ENCODE peak calls at places on chromosome 16, in eight cellular contexts. X is lower lobe of right lung, M is OCI-LY7, W is vagina, T is AG04450, K is GM12865, Z is lower leg skin, I is fibroblast of lung. J is an unnamed sample.

GRCh38 chr16:28291651-28292626 is at the start of gene SBK1:
- DNase-seq in Z (no peak), T (no peak), I (peak; percentile 64), W (no peak), M (peak; percentile 90), X (peak; percentile 81), K (peak; percentile 83), J (peak; percentile 68)

GRCh38 chr16:4116328-4117249 is at the start of gene ADCY9:
- DNase-seq in Z (peak; percentile 93), M (peak; percentile 77), W (no peak), K (peak; percentile 75), I (peak; percentile 84), X (peak; percentile 86), T (no peak), J (peak; percentile 72)

GRCh38 chr16:6689643-6690042 is 643.0 kb upstream of the RBFOX1 start:
- DNase-seq in I (no peak), Z (no peak), M (no peak), K (no peak), W (no peak), T (no peak), X (no peak), J (no peak)

GRCh38 chr16:16890964-16891363 is 512.0 kb downstream of the NPIPA7 start:
- DNase-seq in Z (no peak), T (no peak), K (peak; percentile 10), I (no peak), X (no peak), M (peak; percentile 1), W (no peak), J (no peak)

GRCh38 chr16:79536958-79537357 is 63.6 kb downstream of the MAF start:
- DNase-seq in T (no peak), M (no peak), X (no peak), W (no peak), Z (no peak), K (no peak), I (no peak), J (no peak)

GRCh38 chr16:79165541-79165940 is 435.0 kb downstream of the MAF start:
- DNase-seq in W (no peak), T (no peak), X (no peak), Z (no peak), M (no peak), K (no peak), I (no peak), J (no peak)

GRCh38 chr16:81401035-81401950 is 43.3 kb upstream of the CMIP start:
- DNase-seq in I (peak; percentile 73), M (no peak), W (no peak), Z (peak; percentile 91), X (no peak), K (no peak), T (peak; percentile 3), J (no peak)

GRCh38 chr16:60142991-60143705 is 1409.0 kb upstream of the GOT2 start:
- DNase-seq in W (no peak), X (no peak), M (no peak), K (no peak), I (peak; percentile 68), Z (no peak), T (no peak), J (no peak)

GRCh38 chr16:29784157-29784556 is 6.1 kb downstream of the ZG16 start:
- DNase-seq in W (no peak), T (no peak), I (no peak), Z (no peak), K (peak; percentile 41), M (no peak), X (no peak), J (no peak)

GRCh38 chr16:58026705-58027340 is 1.3 kb downstream of the MMP15 start:
- DNase-seq in X (peak; percentile 55), M (no peak), Z (no peak), K (no peak), I (no peak), W (no peak), T (no peak), J (no peak)

GRCh38 chr16:56859636-56860035 is 5.4 kb upstream of the SLC12A3 start:
- DNase-seq in X (no peak), Z (no peak), W (no peak), I (no peak), K (no peak), M (no peak), T (no peak), J (no peak)

GRCh38 chr16:86258713-86259112 is 251.6 kb upstream of the FOXF1 start:
- DNase-seq in X (no peak), I (peak; percentile 23), T (peak; percentile 68), M (no peak), W (no peak), Z (no peak), K (no peak), J (no peak)

GRCh38 chr16:81473066-81473488 is 28.5 kb downstream of the CMIP start:
- DNase-seq in Z (no peak), K (no peak), T (no peak), X (no peak), M (no peak), W (no peak), I (no peak), J (no peak)

GRCh38 chr16:25006504-25007055 is 8.6 kb downstream of the ARHGAP17 start:
- DNase-seq in T (no peak), X (no peak), K (no peak), Z (no peak), W (no peak), M (no peak), I (peak; percentile 63), J (peak; percentile 35)

GRCh38 chr16:80687606-80688005 is 116.8 kb downstream of the CDYL2 start:
- DNase-seq in K (no peak), X (no peak), I (peak; percentile 66), Z (no peak), M (no peak), T (no peak), W (no peak), J (no peak)

DNA sequence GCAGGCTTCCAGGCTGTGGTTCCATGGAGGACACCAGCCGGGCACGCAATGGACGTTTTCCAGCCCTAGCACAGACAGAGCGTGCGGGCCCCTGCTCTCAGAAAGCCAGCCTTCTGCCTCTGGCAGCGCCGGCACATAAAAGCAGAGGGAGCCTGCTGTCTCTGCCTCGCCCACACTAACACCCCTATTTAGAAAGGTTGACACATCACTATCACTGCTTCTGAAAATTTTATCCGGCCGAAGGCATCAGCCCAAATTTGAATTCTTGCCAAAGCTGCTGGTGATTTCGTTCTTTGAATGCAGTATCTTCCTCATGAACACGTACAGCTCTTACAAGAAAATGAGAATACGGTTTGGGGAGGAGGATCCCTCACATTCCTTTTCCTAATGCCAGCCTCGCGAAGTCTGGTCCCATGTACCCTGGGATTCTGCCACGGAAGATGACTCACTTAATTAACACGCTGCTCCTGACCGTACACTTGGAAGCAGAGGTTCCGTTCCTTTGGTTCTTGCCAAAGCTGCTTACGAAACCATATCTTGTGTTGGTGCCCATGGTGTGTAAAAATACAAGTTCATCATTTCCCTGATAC is 1.3 kb upstream of the RAB11FIP3 start:
- DNase-seq in T (peak; percentile 74), X (no peak), I (peak; percentile 97), K (no peak), M (no peak), W (no peak), Z (peak; percentile 94), J (no peak)
- H3K4me3 ChIP-seq in T (peak overlapping the region; percentile 31), X (peak overlapping the region; percentile 78), I (peak overlapping the region; percentile 69), K (no peak overlapping the region), M (no peak overlapping the region), W (peak overlapping the region; percentile 58), Z (no peak overlapping the region), J (peak overlapping the region; percentile 50)

DNA sequence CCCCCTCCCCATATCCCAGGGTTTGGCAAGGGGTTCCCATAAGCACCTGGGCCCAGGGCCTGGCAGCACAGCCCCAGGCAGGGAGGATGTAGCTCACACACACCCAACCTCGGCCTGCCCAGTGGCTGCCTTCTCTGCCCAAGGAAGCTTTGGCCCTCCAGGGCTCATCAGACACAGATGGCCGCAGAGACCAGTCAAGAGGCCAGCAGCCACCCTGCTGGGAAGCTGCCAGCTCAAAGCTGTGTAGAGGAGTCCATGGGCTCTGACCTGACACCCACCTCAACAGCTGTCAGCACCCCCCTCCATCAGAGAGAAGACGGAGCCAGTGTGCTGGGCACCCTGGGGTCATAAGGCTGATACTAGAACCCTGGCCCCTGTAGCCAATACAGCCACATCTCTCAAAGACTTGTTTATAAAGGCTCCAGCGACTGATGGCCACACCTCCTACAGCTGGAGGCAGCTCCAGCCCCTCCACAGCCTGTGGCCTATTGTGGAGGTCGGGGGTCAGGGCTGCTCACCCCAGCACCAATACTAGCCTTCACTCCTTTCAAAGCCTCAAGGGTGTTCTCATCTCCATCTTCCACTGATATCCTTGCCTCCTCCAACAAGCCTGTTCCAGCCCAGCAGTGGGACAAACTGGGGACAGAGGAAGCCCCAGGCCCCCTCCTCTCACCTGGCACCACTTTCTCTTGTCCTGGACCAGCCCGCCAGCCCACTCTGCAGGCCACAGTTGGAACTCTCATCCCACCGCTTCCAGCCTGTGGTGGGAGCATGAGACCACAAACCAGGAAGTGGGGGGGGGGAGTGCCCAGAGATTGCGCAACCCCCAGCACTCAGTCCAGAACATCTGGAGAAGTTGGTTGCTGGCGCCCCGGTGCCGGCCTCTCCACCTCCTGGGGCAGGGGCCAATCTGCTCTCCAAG is 2.2 kb upstream of the MPG start:
- DNase-seq in M (peak; percentile 33), K (no peak), W (no peak), T (no peak), I (peak; percentile 79), Z (peak; percentile 97), X (peak; percentile 84), J (peak; percentile 27)
- TF ChIP-seq CTCF in M (peak; percentile 28), K (no peak), W (no peak), T (peak; percentile 53), I (peak; percentile 53), Z (no peak), X (peak; percentile 32), J (no peak)

DNA sequence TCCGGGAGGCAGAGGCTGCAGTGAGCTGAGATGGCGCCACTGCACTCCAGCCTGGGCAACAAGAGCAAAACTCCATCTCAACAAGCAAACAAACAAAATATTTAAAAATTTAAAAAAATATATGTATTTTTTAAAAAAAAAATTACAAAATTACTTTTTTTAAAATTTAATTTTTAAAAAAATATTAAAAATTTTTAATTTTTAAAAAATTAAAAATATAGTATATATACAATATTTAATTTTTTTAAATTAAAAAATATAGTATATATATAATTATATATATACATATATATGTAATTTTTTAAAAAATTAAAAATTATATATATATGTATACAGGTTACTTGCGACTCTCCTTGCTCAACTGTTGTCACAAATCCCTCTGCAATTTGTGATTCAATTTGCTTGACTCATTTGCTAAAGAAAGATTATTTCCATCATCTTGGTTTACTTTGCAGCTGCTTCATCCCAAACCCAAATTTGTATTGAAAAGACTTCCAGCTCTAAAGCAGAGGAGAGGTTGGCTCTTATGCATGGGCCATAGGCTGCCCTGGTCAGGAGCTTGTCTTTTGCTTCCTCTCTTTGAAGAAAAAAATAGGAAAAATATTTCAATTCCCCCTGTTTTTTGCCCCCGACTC is 247.4 kb upstream of the IRX3 start:
- DNase-seq in Z (no peak), W (no peak), T (no peak), X (no peak), M (no peak), I (no peak), K (no peak), J (no peak)
- H3K4me3 ChIP-seq in Z (no peak overlapping the region), W (no peak overlapping the region), T (no peak overlapping the region), X (no peak overlapping the region), M (no peak overlapping the region), I (no peak overlapping the region), K (no peak overlapping the region), J (no peak overlapping the region)

GRCh38 chr16:49886554-49887121 is 30.7 kb upstream of the ZNF423 start:
- DNase-seq in X (no peak), K (no peak), I (no peak), Z (no peak), W (no peak), T (no peak), M (no peak), J (no peak)

GRCh38 chr16:49889725-49890397 is 33.9 kb upstream of the ZNF423 start:
- DNase-seq in T (no peak), K (no peak), W (no peak), Z (no peak), X (no peak), I (no peak), M (no peak), J (no peak)

GRCh38 chr16:49890876-49891275 is 35.0 kb upstream of the ZNF423 start:
- DNase-seq in I (no peak), Z (no peak), M (peak; percentile 10), K (peak; percentile 44), X (no peak), T (no peak), W (no peak), J (no peak)
- TF ChIP-seq CTCF in I (peak; percentile 14), Z (no peak), M (peak; percentile 61), K (peak; percentile 32), X (no peak), T (no peak), W (no peak), J (peak; percentile 17)